ENCODE peak calls at places on chromosomes 13 and 19, in eight cellular contexts. F is T-helper 1 cell; Q is AML-193; Y is AG04450; L is mucosa of descending colon; P is epithelial cell of prostate; D is CD4-positive, alpha-beta T cell; C is HEK293T. Z is an unnamed sample.

GRCh38 chr13:92967923-92968322 is 258.7 kb upstream of the GPC6 start:
- DNase-seq in C (no peak), Y (no peak), P (no peak), Q (no peak), F (no peak), D (no peak), L (peak), Z (no peak)

GRCh38 chr13:101289764-101290163 is 126.5 kb downstream of the NALCN start:
- DNase-seq in Y (peak), Q (no peak), C (peak), L (no peak), P (no peak), F (no peak), D (no peak), Z (peak)

GRCh38 chr13:101915333-101915732 is 462.9 kb downstream of the ITGBL1 start:
- DNase-seq in L (no peak), F (no peak), P (no peak), Y (no peak), Q (no peak), C (no peak), D (no peak), Z (no peak)

GRCh38 chr13:99074693-99075092 is 96.8 kb upstream of the DOCK9 start:
- DNase-seq in C (no peak), F (no peak), D (no peak), Q (no peak), L (no peak), Y (no peak), P (no peak), Z (no peak)

GRCh38 chr19:737591-738093 is 13.3 kb upstream of the MISP start:
- DNase-seq in L (peak), P (no peak), Y (no peak), D (peak), F (peak), C (peak), Q (peak), Z (no peak)

GRCh38 chr19:33064778-33065550 is at the start of gene RHPN2:
- DNase-seq in D (no peak), Q (no peak), L (peak), Y (no peak), C (peak), F (no peak), P (no peak), Z (peak)

GRCh38 chr13:100852146-100852545 is 177.6 kb upstream of the TMTC4 start:
- DNase-seq in Y (no peak), C (no peak), Q (no peak), P (no peak), D (no peak), L (no peak), F (no peak), Z (no peak)

GRCh38 chr13:92590503-92590908 is 636.1 kb upstream of the GPC6 start:
- DNase-seq in Y (no peak), Q (no peak), F (no peak), P (no peak), D (no peak), C (no peak), L (no peak), Z (no peak)

GRCh38 chr13:41505209-41505835 is 48.0 kb downstream of the RGCC start:
- DNase-seq in L (no peak), C (no peak), P (peak), F (no peak), D (no peak), Y (peak), Q (no peak), Z (no peak)

GRCh38 chr19:39802958-39803357 is 24.3 kb downstream of the LEUTX start:
- DNase-seq in Y (no peak), Q (no peak), C (no peak), D (no peak), L (no peak), F (no peak), P (no peak), Z (no peak)

GRCh38 chr13:100096526-100096925 is 7.6 kb downstream of the PCCA start:
- DNase-seq in Y (no peak), F (no peak), Q (no peak), D (no peak), L (no peak), C (no peak), P (no peak), Z (no peak)

GRCh38 chr19:21878646-21879045 is 42.7 kb upstream of the ZNF43 start:
- DNase-seq in L (no peak), F (no peak), C (no peak), Q (no peak), P (no peak), Y (no peak), D (no peak), Z (no peak)

GRCh38 chr19:46852830-46853229 is 2.2 kb upstream of the AP2S1 start:
- DNase-seq in P (no peak), Q (no peak), D (no peak), C (no peak), Y (no peak), F (no peak), L (no peak), Z (no peak)

GRCh38 chr19:39169143-39169810 is 27.5 kb upstream of the NCCRP1 start:
- DNase-seq in F (no peak), Y (no peak), P (no peak), C (no peak), D (no peak), Q (no peak), L (no peak), Z (no peak)

GRCh38 chr19:10550336-10550735 is 6.6 kb downstream of the ATG4D start:
- DNase-seq in P (no peak), L (no peak), C (no peak), Q (no peak), F (no peak), Y (no peak), D (no peak), Z (peak)

GRCh38 chr19:29372461-29372860 is 153.3 kb upstream of the VSTM2B start:
- DNase-seq in Q (no peak), C (peak), F (no peak), P (no peak), L (no peak), D (no peak), Y (no peak), Z (no peak)

GRCh38 chr19:14135355-14135754 is 1.0 kb downstream of the ASF1B start:
- DNase-seq in C (no peak), F (no peak), Q (no peak), P (no peak), Y (no peak), D (no peak), L (no peak), Z (no peak)

GRCh38 chr13:45773236-45773635 is 71.1 kb downstream of the CBY2 start:
- DNase-seq in P (no peak), L (no peak), D (no peak), Q (no peak), F (no peak), Y (peak), C (no peak), Z (no peak)

GRCh38 chr13:113763254-113763653 is 4.2 kb downstream of the TMEM255B start:
- DNase-seq in L (no peak), F (no peak), P (no peak), Y (no peak), C (no peak), Q (no peak), D (no peak), Z (no peak)

GRCh38 chr19:27962260-27962659 is 1250.7 kb downstream of the UQCRFS1 start:
- DNase-seq in Q (no peak), C (no peak), P (no peak), L (no peak), D (no peak), Y (no peak), F (no peak), Z (no peak)

GRCh38 chr19:51181913-51182419 is 39.9 kb downstream of the SIGLEC7 start:
- DNase-seq in C (no peak), P (no peak), F (no peak), Y (no peak), D (no peak), Q (peak), L (no peak), Z (no peak)

GRCh38 chr19:50705422-50706019 is 14.1 kb downstream of the SHANK1 start:
- DNase-seq in P (no peak), L (no peak), Y (peak), F (no peak), C (peak), D (no peak), Q (peak), Z (no peak)

GRCh38 chr13:38518328-38518727 is 168.5 kb upstream of the FREM2 start:
- DNase-seq in Q (no peak), C (no peak), P (no peak), L (no peak), Y (no peak), F (no peak), D (no peak), Z (no peak)

GRCh38 chr19:3873151-3873550 is 4.3 kb upstream of the ZFR2 start:
- DNase-seq in C (no peak), P (no peak), L (no peak), D (no peak), Y (no peak), F (no peak), Q (no peak), Z (no peak)

GRCh38 chr19:38023245-38023644 is 116.2 kb downstream of the SIPA1L3 start:
- DNase-seq in F (no peak), P (no peak), Q (no peak), Y (no peak), L (no peak), C (no peak), D (no peak), Z (no peak)

GRCh38 chr19:566403-566802 is 6.0 kb upstream of the BSG start:
- DNase-seq in Y (no peak), Q (peak), P (peak), D (no peak), C (no peak), F (no peak), L (no peak), Z (peak)

GRCh38 chr13:111337741-111338140 is 17.3 kb downstream of the TEX29 start:
- DNase-seq in L (no peak), F (no peak), Y (no peak), P (no peak), Q (no peak), D (no peak), C (no peak), Z (no peak)

GRCh38 chr19:51587264-51588191 is 16.4 kb downstream of the ZNF175 start:
- DNase-seq in Q (no peak), C (no peak), F (no peak), D (no peak), Y (no peak), L (no peak), P (no peak), Z (no peak)